ENCODE peak calls at places on chromosomes 12 and 14, in four cellular contexts. Y is fibroblast of lung, M is adrenal gland, B is ascending aorta. O is an unnamed sample.

GRCh38 chr12:53505555-53506449 is 1.5 kb downstream of the NPFF start:
- DNase-seq in B (no peak), M (no peak), Y (no peak), O (no peak)

GRCh38 chr14:68633131-68633991 is 159.5 kb downstream of the ZFP36L1 start:
- DNase-seq in M (no peak), B (no peak), Y (peak; percentile 57), O (peak; percentile 55)

GRCh38 chr12:51009038-51009437 is 17.1 kb downstream of the SLC11A2 start:
- DNase-seq in B (peak; percentile 51), M (peak; percentile 83), Y (no peak), O (no peak)

GRCh38 chr12:113070117-113070906 is 13.8 kb downstream of the DTX1 start:
- DNase-seq in M (peak; percentile 31), B (peak; percentile 19), Y (no peak), O (no peak)

GRCh38 chr14:67416085-67416484 is 4.1 kb upstream of the PLEK2 start:
- DNase-seq in M (peak; percentile 93), Y (no peak), B (no peak), O (no peak)

GRCh38 chr12:124402281-124403066 is 107.6 kb downstream of the RFLNA start:
- DNase-seq in B (no peak), M (no peak), Y (no peak), O (no peak)

GRCh38 chr14:105424861-105425260 is 5.2 kb downstream of the MTA1 start:
- DNase-seq in Y (no peak), B (no peak), M (no peak), O (no peak)

GRCh38 chr12:80352476-80352875 is 91.6 kb upstream of the PTPRQ start:
- DNase-seq in Y (no peak), B (no peak), M (no peak), O (peak; percentile 22)

GRCh38 chr12:121697093-121697698 is 15.4 kb upstream of the TMEM120B start:
- DNase-seq in B (no peak), Y (peak; percentile 69), M (no peak), O (no peak)

GRCh38 chr14:55333785-55334485 is 62.7 kb downstream of the FBXO34 start:
- DNase-seq in Y (peak; percentile 47), B (no peak), M (no peak), O (peak; percentile 50)

GRCh38 chr12:78403136-78403535 is 461.4 kb upstream of the SYT1 start:
- DNase-seq in Y (peak; percentile 46), M (no peak), B (no peak), O (peak; percentile 59)

GRCh38 chr14:69665596-69665995 is 54.2 kb downstream of the SUSD6 start:
- DNase-seq in Y (no peak), M (no peak), B (no peak), O (no peak)

GRCh38 chr12:64518396-64518795 is 66.5 kb downstream of the TBK1 start:
- DNase-seq in Y (no peak), B (no peak), M (no peak), O (no peak)

DNA sequence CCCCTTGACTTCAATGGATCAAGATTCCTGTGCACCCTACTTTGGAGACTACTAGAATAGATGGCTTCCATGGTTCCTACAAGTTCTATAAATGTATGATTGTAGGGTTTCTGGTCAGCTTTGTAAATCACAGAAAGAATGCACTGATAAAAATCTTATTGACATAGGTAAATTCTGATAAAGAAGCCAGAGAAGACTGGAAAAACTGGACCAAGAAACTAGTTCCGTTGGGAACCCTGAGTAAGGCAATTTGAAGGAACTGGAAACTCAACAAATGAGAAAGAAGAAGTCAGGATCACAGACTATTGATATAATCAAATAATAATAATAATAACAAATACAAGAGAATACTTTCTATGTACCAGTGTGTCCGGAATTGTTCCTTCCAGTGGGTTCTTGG is 15.4 kb upstream of the MGST1 start:
- DNase-seq in Y (no peak), M (no peak), B (no peak), O (no peak)
- H3K27ac ChIP-seq in Y (no peak overlapping the region), M (no peak overlapping the region), B (no peak overlapping the region), O (no peak overlapping the region)

GRCh38 chr14:101966742-101967141 is 2.4 kb downstream of the DYNC1H1 start:
- DNase-seq in M (no peak), B (no peak), Y (no peak), O (no peak)
- H3K27ac ChIP-seq in M (no peak overlapping the region), B (no peak overlapping the region), Y (peak overlapping the region; percentile 31), O (peak overlapping the region; percentile 30)

GRCh38 chr14:51277753-51278415 is 37.8 kb downstream of the TMX1 start:
- DNase-seq in Y (no peak), B (no peak), M (no peak), O (no peak)

GRCh38 chr14:51289169-51289568 is 49.1 kb downstream of the TMX1 start:
- DNase-seq in M (no peak), B (no peak), Y (no peak), O (no peak)

GRCh38 chr14:51285102-51285501 is 45.1 kb downstream of the TMX1 start:
- DNase-seq in B (no peak), Y (no peak), M (no peak), O (no peak)

GRCh38 chr14:51283402-51283825 is 43.4 kb downstream of the TMX1 start:
- DNase-seq in B (no peak), Y (peak; percentile 92), M (no peak), O (no peak)
- H3K27ac ChIP-seq in B (no peak overlapping the region), Y (peak overlapping the region; percentile 25), M (no peak overlapping the region), O (no peak overlapping the region)

GRCh38 chr14:24673534-24674203 is 39.7 kb upstream of the GZMB start:
- DNase-seq in M (no peak), B (no peak), Y (no peak), O (no peak)
- H3K27ac ChIP-seq in M (no peak overlapping the region), B (no peak overlapping the region), Y (no peak overlapping the region), O (no peak overlapping the region)

DNA sequence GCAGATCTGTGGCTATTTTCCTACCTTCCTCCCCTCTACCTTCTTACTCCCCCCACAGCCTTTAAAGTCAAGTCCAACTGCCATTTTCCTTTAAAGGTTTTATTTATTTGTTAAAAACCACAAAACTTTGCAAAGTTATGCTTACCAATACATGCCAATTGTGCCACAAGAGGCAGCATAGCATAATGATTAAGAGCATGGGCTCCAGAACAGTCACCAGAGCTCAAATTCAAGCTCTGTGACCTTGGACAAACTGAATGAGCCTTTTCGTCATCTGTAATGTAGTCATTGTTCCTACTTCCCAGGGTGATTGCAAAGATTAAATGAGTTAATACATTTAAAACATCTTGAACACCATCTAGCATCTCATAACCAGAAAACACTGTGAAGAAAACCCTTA is 13.0 kb upstream of the FMNL3 start:
- DNase-seq in M (peak; percentile 47), B (no peak), Y (no peak), O (no peak)
- H3K27ac ChIP-seq in M (no peak overlapping the region), B (no peak overlapping the region), Y (no peak overlapping the region), O (no peak overlapping the region)

O was measured in SJSA1.